ENCODE peak calls at places on chromosome 18, in seven cellular contexts. K, Q, V, A, S, C and J are unnamed samples.

GRCh38 chr18:23920054-23920453 is 94.5 kb upstream of the TTC39C start:
- DNase-seq in K (no peak), Q (no peak), V (no peak), A (no peak), S (no peak), C (no peak), J (no peak)

GRCh38 chr18:59748628-59749360 is 51.6 kb upstream of the CCBE1 start:
- DNase-seq in K (no peak), Q (no peak), V (no peak), A (no peak), S (no peak), C (no peak), J (no peak)

GRCh38 chr18:47512056-47512455 is 260.6 kb upstream of the SKOR2 start:
- DNase-seq in K (no peak), Q (no peak), V (no peak), A (no peak), S (no peak), C (no peak), J (no peak)

GRCh38 chr18:9792565-9793226 is 84.6 kb downstream of the RAB31 start:
- DNase-seq in K (no peak), Q (peak; percentile 1), V (peak; percentile 27), A (no peak), S (peak; percentile 54), C (peak; percentile 19), J (peak; percentile 27)

GRCh38 chr18:75248426-75249191 is 38.0 kb downstream of the TSHZ1 start:
- DNase-seq in K (no peak), Q (no peak), V (no peak), A (no peak), S (no peak), C (no peak), J (no peak)

GRCh38 chr18:51107594-51108305 is 77.7 kb downstream of the SMAD4 start:
- DNase-seq in K (no peak), Q (no peak), V (no peak), A (no peak), S (no peak), C (no peak), J (no peak)

GRCh38 chr18:64134044-64134757 is 14.7 kb downstream of the LINC00305 start:
- DNase-seq in K (no peak), Q (no peak), V (no peak), A (no peak), S (no peak), C (no peak), J (peak; percentile 57)

GRCh38 chr18:35639296-35639695 is 57.8 kb downstream of the GALNT1 start:
- DNase-seq in K (no peak), Q (no peak), V (no peak), A (no peak), S (no peak), C (no peak), J (no peak)

GRCh38 chr18:31209041-31209440 is 46.4 kb upstream of the DSC1 start:
- DNase-seq in K (no peak), Q (no peak), V (no peak), A (no peak), S (no peak), C (no peak), J (no peak)

GRCh38 chr18:43277164-43277600 is at the start of gene SYT4:
- DNase-seq in K (peak; percentile 28), Q (no peak), V (no peak), A (no peak), S (no peak), C (no peak), J (peak; percentile 65)